ENCODE peak calls at places on chromosomes 6 and 20, in five cellular contexts. O is T47D; F is neuronal stem cell; T is OCI-LY7; V is activated naive CD4-positive, alpha-beta T cell. N is an unnamed sample.

GRCh38 chr6:134995536-134995935 is 45.6 kb upstream of the ALDH8A1 start:
- DNase-seq in O (no peak), F (no peak), T (no peak), V (no peak), N (no peak)

GRCh38 chr20:16296933-16297332 is 276.3 kb downstream of the KIF16B start:
- DNase-seq in O (no peak), F (no peak), T (no peak), V (no peak), N (no peak)

GRCh38 chr6:118319890-118320289 is 228.2 kb upstream of the PLN start:
- DNase-seq in O (peak; percentile 49), F (no peak), T (no peak), V (no peak), N (no peak)

GRCh38 chr6:167952512-167952859 is 45.0 kb upstream of the KIF25 start:
- DNase-seq in O (no peak), F (no peak), T (no peak), V (no peak), N (no peak)

GRCh38 chr6:1552296-1552761 is 57.4 kb upstream of the FOXC1 start:
- DNase-seq in O (peak; percentile 32), F (no peak), T (peak; percentile 4), V (no peak), N (peak; percentile 31)

GRCh38 chr6:1524040-1524480 is 85.7 kb upstream of the FOXC1 start:
- DNase-seq in O (no peak), F (peak; percentile 43), T (no peak), V (peak; percentile 19), N (no peak)

GRCh38 chr6:154791561-154792317 is 58.5 kb downstream of the SCAF8 start:
- DNase-seq in O (no peak), F (no peak), T (no peak), V (no peak), N (no peak)

GRCh38 chr6:26155066-26155925 is 68.1 kb downstream of the HFE start:
- DNase-seq in O (peak; percentile 52), F (no peak), T (peak; percentile 61), V (no peak), N (peak; percentile 51)

GRCh38 chr6:110683236-110683635 is 132.0 kb downstream of the CDK19 start:
- DNase-seq in O (no peak), F (no peak), T (no peak), V (no peak), N (no peak)

GRCh38 chr6:79467716-79468115 is 69.5 kb downstream of the LCA5 start:
- DNase-seq in O (no peak), F (no peak), T (no peak), V (no peak), N (no peak)

GRCh38 chr6:106254636-106255035 is 70.9 kb downstream of the ATG5 start:
- DNase-seq in O (peak; percentile 15), F (no peak), T (no peak), V (no peak), N (no peak)

GRCh38 chr6:75842191-75842590 is 93.2 kb downstream of the MYO6 start:
- DNase-seq in O (no peak), F (no peak), T (no peak), V (no peak), N (no peak)

GRCh38 chr6:124984668-124985338 is 22.6 kb downstream of the RNF217 start:
- DNase-seq in O (no peak), F (no peak), T (no peak), V (no peak), N (no peak)

GRCh38 chr6:14638932-14639875 is 521.6 kb downstream of the CD83 start:
- DNase-seq in O (no peak), F (peak; percentile 33), T (peak; percentile 71), V (no peak), N (peak; percentile 67)

GRCh38 chr6:150417899-150418824 is 49.4 kb downstream of the IYD start:
- DNase-seq in O (peak; percentile 74), F (peak; percentile 39), T (peak; percentile 91), V (no peak), N (peak; percentile 63)

GRCh38 chr6:15331143-15331542 is 85.3 kb downstream of the JARID2 start:
- DNase-seq in O (no peak), F (no peak), T (no peak), V (no peak), N (no peak)

GRCh38 chr6:149347067-149347466 is 29.6 kb downstream of the TAB2 start:
- DNase-seq in O (no peak), F (no peak), T (no peak), V (no peak), N (no peak)

GRCh38 chr20:25490656-25491445 is 83.4 kb downstream of the GINS1 start:
- DNase-seq in O (no peak), F (no peak), T (no peak), V (no peak), N (no peak)

GRCh38 chr6:2876210-2877056 is 26.7 kb downstream of the SERPINB9 start:
- DNase-seq in O (peak; percentile 76), F (no peak), T (peak; percentile 58), V (no peak), N (peak; percentile 42)

GRCh38 chr6:20620043-20620442 is 85.8 kb downstream of the CDKAL1 start:
- DNase-seq in O (no peak), F (no peak), T (no peak), V (no peak), N (no peak)

GRCh38 chr6:99393698-99394531 is at the start of gene COQ3:
- DNase-seq in O (peak; percentile 77), F (peak; percentile 88), T (peak; percentile 74), V (peak; percentile 24), N (peak; percentile 61)

GRCh38 chr20:63536997-63537524 is at the start of gene PTK6:
- DNase-seq in O (peak; percentile 88), F (no peak), T (peak; percentile 45), V (no peak), N (peak; percentile 73)

GRCh38 chr6:101393291-101394251 is at the start of gene GRIK2:
- DNase-seq in O (peak; percentile 50), F (peak; percentile 54), T (no peak), V (no peak), N (peak; percentile 30)

GRCh38 chr20:35447082-35447789 is 8.2 kb upstream of the CEP250 start:
- DNase-seq in O (peak; percentile 94), F (peak; percentile 85), T (peak; percentile 80), V (peak; percentile 90), N (peak; percentile 87)

GRCh38 chr6:140921366-140922226 is 1211.1 kb upstream of the GJE1 start:
- DNase-seq in O (peak; percentile 82), F (peak; percentile 8), T (peak; percentile 45), V (no peak), N (peak; percentile 27)

GRCh38 chr20:44959082-44959895 is 908 bp downstream of the TOMM34 start:
- DNase-seq in O (peak; percentile 60), F (peak; percentile 6), T (peak; percentile 55), V (peak; percentile 12), N (peak; percentile 55)

GRCh38 chr6:70709826-70710225 is 42.1 kb downstream of the SMAP1 start:
- DNase-seq in O (peak; percentile 32), F (no peak), T (no peak), V (no peak), N (no peak)

GRCh38 chr6:168192195-168192900 is 113.3 kb upstream of the FRMD1 start:
- DNase-seq in O (no peak), F (no peak), T (no peak), V (no peak), N (no peak)

GRCh38 chr20:37894454-37894853 is 8.5 kb upstream of the VSTM2L start:
- DNase-seq in O (no peak), F (no peak), T (no peak), V (no peak), N (no peak)

GRCh38 chr6:37647765-37648085 is 50.0 kb downstream of the MDGA1 start:
- DNase-seq in O (no peak), F (no peak), T (no peak), V (no peak), N (no peak)

GRCh38 chr20:45299786-45300185 is 6.9 kb upstream of the RBPJL start:
- DNase-seq in O (no peak), F (no peak), T (no peak), V (no peak), N (no peak)

GRCh38 chr20:61529354-61529753 is 277.3 kb downstream of the CDH4 start:
- DNase-seq in O (no peak), F (no peak), T (no peak), V (no peak), N (no peak)

GRCh38 chr6:144873653-144874378 is 588.7 kb downstream of the UTRN start:
- DNase-seq in O (no peak), F (no peak), T (no peak), V (no peak), N (no peak)

GRCh38 chr6:96947055-96947454 is 22.5 kb downstream of the KLHL32 start:
- DNase-seq in O (no peak), F (no peak), T (no peak), V (no peak), N (no peak)

GRCh38 chr6:133918208-133918930 is 29.5 kb downstream of the TCF21 start:
- DNase-seq in O (no peak), F (no peak), T (no peak), V (no peak), N (no peak)

N was measured in RPMI8226.